ENCODE peak calls at places on chromosomes 3 and 15, in nine cellular contexts. N is PC-3; O is A673; A is activated gamma-delta T cell treated with Interleukin-2 at 50 U/mL for 16 hours; D is dorsolateral prefrontal cortex; X is omental fat pad; Z is stimulated activated CD8-positive, alpha-beta memory T cell treated with anti-CD3 and anti-CD28 coated beads, Interleukin-4, amount 100 ng/mL, for 1 hour; P is DMS153; U is natural killer cell. Y is an unnamed sample.

GRCh38 chr3:195240939-195241338 is 30.0 kb downstream of the XXYLT1 start:
- DNase-seq in U (peak), N (no peak), O (no peak), X (peak), Z (no peak), D (no peak), A (no peak), P (no peak), Y (no peak)

GRCh38 chr3:2484162-2485026 is 385.7 kb downstream of the CNTN4 start:
- DNase-seq in A (no peak), O (no peak), Z (no peak), N (no peak), D (no peak), X (no peak), P (no peak), U (no peak), Y (no peak)

GRCh38 chr3:53346514-53346913 is 829 bp downstream of the DCP1A start:
- DNase-seq in Z (no peak), O (no peak), A (no peak), D (no peak), X (no peak), U (no peak), N (no peak), P (no peak), Y (no peak)

GRCh38 chr3:43361077-43361476 is 74.7 kb downstream of the SNRK start:
- DNase-seq in A (no peak), Z (no peak), X (no peak), U (no peak), D (no peak), O (no peak), N (no peak), P (no peak), Y (no peak)

GRCh38 chr3:153621988-153622387 is 460.0 kb downstream of the RAP2B start:
- DNase-seq in X (no peak), Z (no peak), A (no peak), D (no peak), U (no peak), P (no peak), N (no peak), O (peak), Y (no peak)

GRCh38 chr3:116445291-116445841 is at the start of gene LSAMP:
- DNase-seq in U (no peak), O (peak), Z (no peak), N (no peak), P (peak), D (peak), A (no peak), X (peak), Y (no peak)

GRCh38 chr15:73965094-73965729 is 26.9 kb downstream of the STOML1 start:
- DNase-seq in P (no peak), O (no peak), Z (no peak), N (no peak), X (no peak), D (no peak), A (no peak), U (no peak), Y (peak)

GRCh38 chr3:21839592-21839991 is 88.6 kb upstream of the ZNF385D start:
- DNase-seq in X (no peak), D (no peak), A (no peak), U (no peak), N (peak), O (no peak), P (no peak), Z (no peak), Y (no peak)

GRCh38 chr3:33884204-33884561 is 85.8 kb downstream of the PDCD6IP start:
- DNase-seq in Z (no peak), X (no peak), N (peak), P (peak), A (no peak), O (peak), U (no peak), D (no peak), Y (no peak)

GRCh38 chr15:82968066-82968465 is 15.5 kb upstream of the HOMER2 start:
- DNase-seq in Z (no peak), X (no peak), U (no peak), D (no peak), A (no peak), P (no peak), N (no peak), O (no peak), Y (no peak)

GRCh38 chr15:36517758-36518157 is 61.7 kb upstream of the CDIN1 start:
- DNase-seq in X (no peak), N (no peak), A (no peak), Z (no peak), O (no peak), P (no peak), D (no peak), U (no peak), Y (no peak)

GRCh38 chr3:192080336-192080735 is 619.4 kb downstream of the PYDC2 start:
- DNase-seq in Z (no peak), D (no peak), N (no peak), X (no peak), O (no peak), A (no peak), U (no peak), P (peak), Y (no peak)

GRCh38 chr3:157581331-157581730 is 78.1 kb upstream of the VEPH1 start:
- DNase-seq in P (no peak), D (no peak), U (no peak), N (no peak), A (no peak), O (no peak), Z (no peak), X (no peak), Y (no peak)

GRCh38 chr3:126960604-126960995 is 22.3 kb upstream of the PLXNA1 start:
- DNase-seq in U (no peak), O (no peak), N (no peak), X (no peak), D (peak), P (no peak), A (no peak), Z (no peak), Y (no peak)

GRCh38 chr15:79035814-79036213 is 54.8 kb downstream of the RASGRF1 start:
- DNase-seq in Z (no peak), D (no peak), A (no peak), X (no peak), P (no peak), N (no peak), U (no peak), O (no peak), Y (no peak)